ENCODE peak calls at places on chromosomes 13 and 19, in five cellular contexts. B is GM20000, A is glutamatergic neuron, H is HFFc6, X is colonic mucosa. Q is an unnamed sample.

GRCh38 chr13:51524312-51524711 is 60.0 kb upstream of the WDFY2 start:
- DNase-seq in H (peak), A (no peak), X (no peak), B (no peak), Q (no peak)

GRCh38 chr19:38736036-38736412 is 8.2 kb downstream of the CAPN12 start:
- DNase-seq in X (peak), A (peak), B (peak), H (no peak), Q (peak)

GRCh38 chr19:34345934-34346333 is 19.1 kb upstream of the GPI start:
- DNase-seq in B (peak), X (peak), A (peak), H (peak), Q (peak)

GRCh38 chr13:46035066-46035465 is 17.5 kb downstream of the ZC3H13 start:
- DNase-seq in H (no peak), X (no peak), B (no peak), A (no peak), Q (no peak)

GRCh38 chr13:43763143-43763759 is 23.5 kb downstream of the ENOX1 start:
- DNase-seq in X (no peak), H (no peak), B (no peak), A (no peak), Q (no peak)

GRCh38 chr13:65864039-65864438 is 1366.1 kb downstream of the PCDH9 start:
- DNase-seq in X (no peak), A (no peak), B (no peak), H (no peak), Q (no peak)

GRCh38 chr13:102484329-102484728 is 82.5 kb upstream of the FGF14 start:
- DNase-seq in B (no peak), A (no peak), X (no peak), H (no peak), Q (no peak)

GRCh38 chr13:40388617-40389016 is 277.8 kb downstream of the FOXO1 start:
- DNase-seq in A (no peak), X (peak), B (peak), H (peak), Q (no peak)

GRCh38 chr13:21069561-21070004 is 8.2 kb upstream of the LATS2 start:
- DNase-seq in X (no peak), A (no peak), B (no peak), H (peak), Q (no peak)

GRCh38 chr13:99886706-99887105 is 84.9 kb downstream of the ZIC5 start:
- DNase-seq in B (no peak), X (no peak), A (no peak), H (no peak), Q (no peak)

GRCh38 chr13:110915057-110915873 is at the start of gene ANKRD10:
- DNase-seq in B (peak), H (peak), X (peak), A (peak), Q (peak)

GRCh38 chr13:40562975-40563349 is 103.5 kb downstream of the FOXO1 start:
- DNase-seq in A (no peak), B (no peak), H (no peak), X (no peak), Q (peak)

GRCh38 chr13:78323848-78324247 is 279.5 kb downstream of the POU4F1 start:
- DNase-seq in X (no peak), H (no peak), A (no peak), B (no peak), Q (no peak)

GRCh38 chr13:98582947-98583346 is 6.0 kb upstream of the STK24 start:
- DNase-seq in B (no peak), H (no peak), A (no peak), X (no peak), Q (no peak)

GRCh38 chr19:10517361-10517759 is at the start of gene S1PR5:
- DNase-seq in H (no peak), A (peak), X (no peak), B (no peak), Q (peak)

GRCh38 chr13:44373601-44374347 is at the start of gene SERP2:
- DNase-seq in X (no peak), B (peak), A (peak), H (no peak), Q (no peak)

GRCh38 chr13:99990045-99990977 is 8.7 kb downstream of the ZIC2 start:
- DNase-seq in H (no peak), X (no peak), A (peak), B (no peak), Q (no peak)

GRCh38 chr19:45098521-45099464 is 5.8 kb downstream of the PPP1R37 start:
- DNase-seq in X (no peak), B (no peak), H (no peak), A (no peak), Q (no peak)

GRCh38 chr19:5006201-5006600 is 37.3 kb downstream of the KDM4B start:
- DNase-seq in B (no peak), H (peak), X (no peak), A (no peak), Q (no peak)

GRCh38 chr19:10884273-10884672 is 12.9 kb downstream of the CARM1 start:
- DNase-seq in H (peak), X (no peak), A (no peak), B (no peak), Q (no peak)

GRCh38 chr19:52963229-52963760 is 614 bp upstream of the ZNF816 start:
- DNase-seq in A (peak), X (peak), B (peak), H (no peak), Q (no peak)

GRCh38 chr19:31648347-31648746 is 299.1 kb upstream of the TSHZ3 start:
- DNase-seq in A (no peak), X (no peak), H (no peak), B (no peak), Q (no peak)

GRCh38 chr13:37106642-37107041 is 1.2 kb upstream of the CSNK1A1L start:
- DNase-seq in H (no peak), B (no peak), A (no peak), X (no peak), Q (no peak)

GRCh38 chr19:29690842-29691241 is 24.2 kb downstream of the C19orf12 start:
- DNase-seq in X (no peak), H (peak), B (peak), A (no peak), Q (peak)

GRCh38 chr13:109204657-109205056 is 575.2 kb downstream of the MYO16 start:
- DNase-seq in A (no peak), H (no peak), X (no peak), B (no peak), Q (no peak)

GRCh38 chr19:3319643-3320353 is 46.6 kb upstream of the NFIC start:
- DNase-seq in A (no peak), X (no peak), H (peak), B (no peak), Q (no peak)

GRCh38 chr19:13841339-13842293 is 35.3 kb upstream of the NANOS3 start:
- DNase-seq in A (no peak), B (no peak), X (peak), H (peak), Q (no peak)

GRCh38 chr19:17441241-17442135 is 7.0 kb downstream of the TMEM221 start:
- DNase-seq in H (peak), X (no peak), B (peak), A (no peak), Q (no peak)

GRCh38 chr13:50626031-50626643 is 217.4 kb downstream of the DLEU7 start:
- DNase-seq in X (no peak), B (no peak), H (peak), A (no peak), Q (no peak)

GRCh38 chr13:48161530-48162179 is 66.8 kb upstream of the MED4 start:
- DNase-seq in X (peak), H (no peak), B (no peak), A (no peak), Q (no peak)

GRCh38 chr13:48160879-48161278 is 66.0 kb upstream of the MED4 start:
- DNase-seq in B (no peak), X (no peak), A (no peak), H (no peak), Q (no peak)

GRCh38 chr13:48158290-48158689 is 63.4 kb upstream of the MED4 start:
- DNase-seq in X (no peak), A (no peak), B (no peak), H (no peak), Q (peak)

GRCh38 chr13:48158915-48159314 is 64.0 kb upstream of the MED4 start:
- DNase-seq in B (no peak), A (no peak), X (no peak), H (no peak), Q (peak)

GRCh38 chr13:48159436-48160225 is 64.7 kb upstream of the MED4 start:
- DNase-seq in X (no peak), A (no peak), H (no peak), B (no peak), Q (no peak)
- TF ChIP-seq CTCF in X (no peak), A (no peak), H (no peak), B (no peak), Q (no peak)

DNA sequence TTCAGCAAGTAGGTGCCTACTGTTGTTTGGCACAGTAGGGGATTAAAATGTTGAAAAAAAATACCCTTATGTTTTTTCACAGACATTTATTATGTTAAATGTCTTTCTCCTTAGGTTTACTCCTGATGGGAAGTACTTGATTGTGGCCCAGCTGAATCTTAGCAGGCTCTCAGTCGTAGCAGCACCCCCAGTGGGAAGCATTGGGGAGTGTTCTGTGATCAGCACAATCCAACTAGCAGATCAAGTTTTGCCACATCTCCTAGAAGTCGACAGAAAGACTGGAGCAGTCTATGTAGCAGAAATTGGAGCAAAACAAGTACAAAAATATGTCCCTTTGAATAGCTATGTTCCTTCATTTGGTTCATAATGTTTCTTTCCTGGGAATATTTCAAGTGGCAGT is 9.3 kb downstream of the NHLRC3 start:
- DNase-seq in A (no peak), B (no peak), X (no peak), H (no peak), Q (peak)
- TF ChIP-seq CTCF in A (no peak), B (no peak), X (no peak), H (peak), Q (no peak)

GRCh38 chr13:75800545-75800944 is 164.4 kb downstream of the LMO7 start:
- DNase-seq in X (no peak), A (no peak), B (no peak), H (no peak), Q (no peak)
- TF ChIP-seq CTCF in X (no peak), A (no peak), B (no peak), H (no peak), Q (no peak)

DNA sequence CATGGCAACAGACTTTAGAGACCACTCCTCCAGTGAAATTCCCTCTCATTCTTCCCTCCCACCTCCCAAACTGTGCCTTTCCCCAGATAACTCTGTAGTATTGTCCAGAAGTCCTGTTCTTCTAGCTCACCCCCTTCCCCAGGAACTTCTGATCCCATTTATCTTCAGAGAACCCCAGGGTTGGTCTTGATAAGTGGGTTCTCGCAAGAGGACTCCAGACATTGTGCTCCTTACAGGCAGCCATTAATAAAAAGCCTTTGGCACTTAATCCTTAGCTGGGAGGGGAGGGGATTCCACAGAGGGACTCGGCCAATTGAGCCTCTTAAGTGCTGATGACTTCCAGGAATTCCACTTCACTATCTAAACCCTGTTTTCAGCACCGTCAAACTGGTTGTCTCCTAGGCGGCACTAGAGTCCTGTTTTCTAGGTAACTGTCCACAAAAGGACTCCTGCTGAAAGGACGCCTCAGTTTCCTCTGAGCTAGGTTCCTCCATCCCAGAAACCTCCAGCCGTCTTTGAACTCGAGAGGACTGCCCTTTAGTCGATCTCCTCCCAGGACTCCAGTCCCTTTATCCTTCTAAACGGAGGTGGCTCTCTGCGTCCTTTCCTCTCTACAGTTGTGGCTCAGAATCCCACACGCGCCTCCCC is 2.0 kb downstream of the LTBP4 start:
- DNase-seq in B (no peak), X (peak), A (no peak), H (peak), Q (no peak)
- TF ChIP-seq CTCF in B (no peak), X (no peak), A (no peak), H (no peak), Q (no peak)

GRCh38 chr19:47682939-47683338 is 30.3 kb upstream of the EHD2 start:
- DNase-seq in H (no peak), A (no peak), X (no peak), B (no peak), Q (no peak)
- TF ChIP-seq CTCF in H (no peak), A (no peak), X (no peak), B (no peak), Q (no peak)

DNA sequence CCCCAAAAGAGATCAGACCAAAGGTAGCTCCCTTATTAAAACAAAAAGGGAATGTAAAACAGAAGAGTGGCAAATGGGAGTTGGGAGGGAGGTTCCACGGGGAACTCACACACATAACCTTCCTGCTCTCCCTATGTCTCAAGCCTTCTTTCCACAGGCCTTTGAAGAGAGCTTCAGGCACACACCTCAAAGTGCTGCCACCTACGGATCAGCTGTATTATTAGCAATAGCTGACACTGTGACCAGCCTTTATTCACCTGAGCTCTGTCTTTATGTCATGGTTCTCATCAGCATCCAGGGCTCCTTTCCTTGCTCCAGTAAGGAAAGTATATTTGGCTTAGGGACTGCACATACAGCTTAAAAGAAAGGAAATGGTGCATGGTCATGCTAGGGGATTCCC is 11.3 kb downstream of the ZNF571 start:
- DNase-seq in X (no peak), B (no peak), A (no peak), H (no peak), Q (no peak)
- TF ChIP-seq CTCF in X (no peak), B (no peak), A (no peak), H (no peak), Q (no peak)